ENCODE peak calls at places on chromosomes 2 and 18, in six cellular contexts. O, A, Z, S, N and W are unnamed samples.

GRCh38 chr2:102147935-102148334 is 5.4 kb downstream of the IL1R1 start:
- DNase-seq in S (no peak), O (no peak), Z (peak), N (no peak), A (no peak), W (no peak)

GRCh38 chr2:42775186-42775585 is 11.3 kb upstream of the OXER1 start:
- DNase-seq in N (no peak), A (no peak), Z (no peak), S (no peak), O (no peak), W (no peak)

GRCh38 chr2:189370719-189371118 is 70.6 kb upstream of the WDR75 start:
- DNase-seq in N (no peak), Z (peak), A (no peak), S (no peak), O (no peak), W (no peak)

GRCh38 chr2:207154556-207155179 is 11.1 kb downstream of the KLF7 start:
- DNase-seq in N (no peak), Z (no peak), O (no peak), S (no peak), A (no peak), W (no peak)

GRCh38 chr2:174580951-174581350 is 16.7 kb downstream of the WIPF1 start:
- DNase-seq in Z (no peak), N (no peak), A (no peak), O (no peak), S (no peak), W (no peak)

GRCh38 chr18:37161491-37161890 is 332.6 kb downstream of the KIAA1328 start:
- DNase-seq in O (no peak), A (no peak), Z (no peak), S (no peak), N (no peak), W (peak)

GRCh38 chr2:233139875-233140585 is 79.9 kb downstream of the INPP5D start:
- DNase-seq in N (no peak), S (no peak), A (no peak), Z (no peak), O (no peak), W (no peak)

GRCh38 chr2:136005462-136006205 is 20.2 kb upstream of the DARS1 start:
- DNase-seq in Z (no peak), S (no peak), N (no peak), O (no peak), A (no peak), W (no peak)

GRCh38 chr2:137838255-137839092 is 125.8 kb upstream of the HNMT start:
- DNase-seq in Z (peak), A (peak), N (no peak), O (peak), S (no peak), W (no peak)

GRCh38 chr2:222218786-222219185 is 80.0 kb downstream of the PAX3 start:
- DNase-seq in Z (no peak), A (no peak), O (no peak), S (no peak), N (no peak), W (no peak)

GRCh38 chr2:186544255-186544675 is 45.6 kb upstream of the ITGAV start:
- DNase-seq in O (peak), N (peak), Z (peak), A (peak), S (no peak), W (peak)

GRCh38 chr2:18910843-18911242 is 321.5 kb upstream of the NT5C1B start:
- DNase-seq in N (no peak), O (no peak), Z (peak), S (no peak), A (no peak), W (peak)

GRCh38 chr2:192978317-192978874 is 783.7 kb upstream of the TMEFF2 start:
- DNase-seq in N (no peak), Z (no peak), A (no peak), O (no peak), S (no peak), W (no peak)

GRCh38 chr2:65656152-65656718 is 223.8 kb upstream of the SPRED2 start:
- DNase-seq in O (no peak), Z (no peak), N (no peak), A (no peak), S (no peak), W (no peak)

GRCh38 chr2:72796766-72797165 is 29.1 kb downstream of the EXOC6B start:
- DNase-seq in Z (no peak), N (no peak), O (no peak), S (no peak), A (no peak), W (no peak)

GRCh38 chr18:39911716-39912115 is 2043.3 kb upstream of the PIK3C3 start:
- DNase-seq in A (no peak), Z (no peak), S (no peak), O (no peak), N (no peak), W (peak)

GRCh38 chr2:188412190-188412589 is 120.5 kb downstream of the GULP1 start:
- DNase-seq in O (no peak), N (no peak), S (no peak), A (no peak), Z (no peak), W (no peak)

GRCh38 chr2:226184940-226185575 is 614.6 kb downstream of the IRS1 start:
- DNase-seq in A (no peak), N (no peak), O (peak), S (no peak), Z (peak), W (no peak)

GRCh38 chr18:29271496-29271895 is 1094.6 kb upstream of the CDH2 start:
- DNase-seq in Z (peak), A (no peak), S (no peak), N (no peak), O (no peak), W (no peak)

GRCh38 chr2:182259629-182260150 is 167.1 kb downstream of the PDE1A start:
- DNase-seq in S (no peak), N (no peak), A (no peak), Z (peak), O (no peak), W (no peak)

GRCh38 chr2:33589444-33589843 is 9.7 kb downstream of the FAM98A start:
- DNase-seq in A (no peak), N (no peak), S (no peak), O (no peak), Z (no peak), W (no peak)

GRCh38 chr2:196160101-196160500 is 11.3 kb downstream of the STK17B start:
- DNase-seq in N (peak), A (peak), S (no peak), Z (peak), O (peak), W (peak)

GRCh38 chr2:25856377-25856776 is 21.9 kb downstream of the ASXL2 start:
- DNase-seq in Z (no peak), N (no peak), O (no peak), A (no peak), S (no peak), W (no peak)

GRCh38 chr18:67215686-67216085 is 300.8 kb downstream of the DSEL start:
- DNase-seq in O (no peak), N (no peak), S (no peak), A (no peak), Z (no peak), W (no peak)

GRCh38 chr18:32289480-32290075 is 99.7 kb downstream of the MEP1B start:
- DNase-seq in O (peak), S (no peak), N (peak), Z (peak), A (peak), W (no peak)

GRCh38 chr18:12857215-12857924 is 26.7 kb downstream of the PTPN2 start:
- DNase-seq in S (no peak), A (no peak), N (no peak), O (no peak), Z (no peak), W (no peak)

GRCh38 chr2:24594283-24594682 is 103.2 kb downstream of the NCOA1 start:
- DNase-seq in A (no peak), S (no peak), Z (no peak), O (no peak), N (no peak), W (no peak)

GRCh38 chr2:234444888-234445287 is 52.0 kb downstream of the ARL4C start:
- DNase-seq in A (no peak), Z (peak), O (peak), S (no peak), N (no peak), W (peak)

GRCh38 chr2:28487258-28487657 is 8.6 kb upstream of the PLB1 start:
- DNase-seq in A (no peak), S (no peak), O (no peak), N (no peak), Z (no peak), W (no peak)

GRCh38 chr18:41858761-41859555 is 96.1 kb upstream of the PIK3C3 start:
- DNase-seq in S (no peak), Z (no peak), O (no peak), A (no peak), N (no peak), W (no peak)

GRCh38 chr2:109148991-109149645 is 20.1 kb downstream of the SH3RF3 start:
- DNase-seq in A (no peak), Z (no peak), S (no peak), O (no peak), N (no peak), W (no peak)

GRCh38 chr2:168534926-168535325 is 78.9 kb downstream of the CERS6 start:
- DNase-seq in S (no peak), A (no peak), N (no peak), O (no peak), Z (no peak), W (no peak)

GRCh38 chr2:43943809-43944452 is 51.9 kb downstream of the LRPPRC start:
- DNase-seq in A (no peak), O (no peak), S (no peak), N (no peak), Z (no peak), W (no peak)

GRCh38 chr2:31877008-31877407 is 133.8 kb downstream of the MEMO1 start:
- DNase-seq in A (peak), S (no peak), N (no peak), O (no peak), Z (peak), W (no peak)

GRCh38 chr18:7000484-7001096 is 117.0 kb downstream of the LAMA1 start:
- DNase-seq in O (no peak), A (peak), Z (peak), S (no peak), N (peak), W (no peak)

GRCh38 chr2:109701362-109701761 is 87.2 kb downstream of the SOWAHC start:
- DNase-seq in Z (no peak), S (no peak), A (no peak), N (no peak), O (no peak), W (no peak)

GRCh38 chr18:24972577-24972976 is 379.4 kb downstream of the ZNF521 start:
- DNase-seq in S (no peak), A (no peak), O (no peak), Z (no peak), N (no peak), W (no peak)

DNA sequence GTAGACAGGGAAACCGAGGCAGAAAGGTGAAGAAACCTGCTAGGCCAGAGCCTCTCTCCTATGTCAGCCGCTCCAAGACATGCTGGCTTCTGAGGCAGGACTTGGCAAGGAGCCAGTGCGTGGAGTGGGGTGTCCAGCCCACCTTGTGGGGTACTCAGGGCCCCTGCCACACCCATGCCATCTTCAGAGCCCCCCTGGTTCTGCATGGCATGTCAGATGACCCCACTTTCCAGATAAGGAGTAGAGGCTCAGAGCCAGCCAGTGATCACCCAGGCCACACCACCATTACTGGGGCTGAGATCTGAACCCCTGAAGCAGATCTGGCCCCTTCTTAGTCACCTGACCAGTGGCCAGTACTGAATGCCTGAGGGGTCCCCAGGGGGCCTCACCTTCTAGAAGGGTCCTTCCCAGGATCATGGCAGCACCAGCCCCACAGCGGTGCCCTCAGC is 14.7 kb downstream of the CROCC2 start:
- DNase-seq in N (no peak), O (no peak), S (peak), Z (no peak), A (peak), W (no peak)
- H3K27ac ChIP-seq in N (no peak), O (peak), S (no peak), Z (peak), A (no peak), W (no peak)

GRCh38 chr2:237895544-237896506 is 36.4 kb downstream of the RAMP1 start:
- DNase-seq in A (peak), Z (no peak), O (no peak), N (peak), S (peak), W (no peak)
- H3K27ac ChIP-seq in A (no peak), Z (no peak), O (peak), N (peak), S (peak), W (peak)

GRCh38 chr2:86136141-86136540 is 30.1 kb downstream of the PTCD3 start:
- DNase-seq in S (no peak), N (no peak), Z (no peak), A (no peak), O (no peak), W (no peak)
- H3K27ac ChIP-seq in S (peak), N (no peak), Z (no peak), A (no peak), O (no peak), W (no peak)

GRCh38 chr2:50535971-50536759 is 495.8 kb downstream of the NRXN1 start:
- DNase-seq in N (no peak), Z (peak), S (no peak), O (no peak), A (peak), W (no peak)
- H3K27ac ChIP-seq in N (no peak), Z (no peak), S (no peak), O (no peak), A (no peak), W (no peak)

DNA sequence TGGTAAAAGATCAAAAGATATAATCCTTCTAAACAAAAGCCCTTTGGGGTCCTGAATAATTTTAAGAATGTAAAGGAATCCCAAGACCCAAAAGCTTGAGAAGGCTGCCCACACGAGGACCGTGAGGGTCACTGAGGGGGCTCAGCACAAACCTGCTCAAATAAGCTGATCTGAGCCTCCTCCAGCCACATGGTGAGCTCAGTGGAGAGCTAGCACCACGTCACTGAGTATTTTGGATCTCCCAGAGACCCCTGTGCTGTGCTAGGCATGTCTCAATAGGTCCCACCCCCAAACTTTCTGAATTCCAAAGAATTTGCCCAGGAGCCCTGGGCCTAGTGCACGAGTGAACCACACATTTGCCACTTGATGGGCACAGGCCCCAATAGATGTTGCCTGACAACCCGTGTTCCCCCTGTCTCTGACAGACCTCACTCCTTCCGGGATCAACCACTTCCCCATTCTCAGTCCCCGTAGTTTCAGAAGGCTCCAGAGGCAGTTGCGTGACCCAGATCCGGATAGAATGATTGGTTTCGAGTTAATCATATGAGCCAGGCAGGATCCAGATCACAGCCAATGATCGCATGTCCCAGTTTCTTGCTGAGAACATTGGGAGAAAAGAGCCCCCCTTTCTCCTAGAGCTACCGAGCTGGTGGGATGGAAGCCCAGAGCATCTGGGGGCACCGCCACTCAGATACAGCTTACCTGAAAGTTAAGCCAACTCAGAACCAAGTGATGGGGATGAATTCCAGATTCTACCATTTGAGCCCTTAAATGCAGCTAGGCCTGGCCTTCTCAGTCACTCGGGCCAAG is 203.8 kb downstream of the TNS1 start:
- DNase-seq in S (no peak), O (no peak), Z (no peak), N (no peak), A (no peak), W (no peak)
- H3K27ac ChIP-seq in S (no peak), O (no peak), Z (no peak), N (peak), A (no peak), W (no peak)

DNA sequence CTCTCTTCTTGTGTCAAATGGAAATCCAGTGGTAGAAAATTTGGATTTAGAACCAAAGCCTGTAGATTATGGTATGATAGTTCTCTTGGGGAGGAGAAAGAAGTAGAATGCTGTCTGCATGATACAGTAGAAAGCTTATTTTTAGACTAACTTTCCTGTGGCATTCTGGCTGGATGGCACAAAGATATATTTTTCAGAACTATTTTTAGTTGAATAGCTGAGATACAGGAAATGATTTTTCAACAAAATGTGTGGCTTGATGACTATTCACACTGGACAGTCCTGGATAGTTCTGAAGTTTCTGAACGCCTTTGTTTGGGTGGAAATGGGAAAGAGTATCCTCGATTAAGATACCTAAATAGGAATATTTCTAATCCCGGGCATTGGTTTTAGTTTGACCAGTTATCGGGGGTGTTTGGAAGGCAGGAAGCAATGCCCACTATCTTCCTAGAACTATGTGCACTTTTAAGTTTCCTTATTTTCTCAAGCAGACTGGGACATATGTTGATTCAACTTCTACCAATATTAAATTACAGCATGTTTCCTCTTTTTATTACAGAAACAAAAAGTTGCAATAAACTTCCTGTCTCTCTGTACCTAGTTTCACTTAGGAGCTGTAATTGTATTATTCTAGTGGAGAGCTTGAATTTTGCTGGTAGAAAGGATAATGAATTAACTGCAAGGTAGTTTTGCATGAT is 32.1 kb downstream of the GDF7 start:
- DNase-seq in N (no peak), S (no peak), O (no peak), Z (no peak), A (no peak), W (no peak)
- H3K27ac ChIP-seq in N (no peak), S (no peak), O (no peak), Z (no peak), A (no peak), W (no peak)

GRCh38 chr18:2568129-2568528 is 3.2 kb downstream of the METTL4 start:
- DNase-seq in Z (no peak), N (no peak), A (no peak), O (no peak), S (no peak), W (no peak)

GRCh38 chr18:2570772-2571199 is 519 bp downstream of the METTL4 start:
- DNase-seq in O (peak), N (peak), Z (peak), S (peak), A (peak), W (no peak)

GRCh38 chr18:2568605-2569004 is 2.7 kb downstream of the METTL4 start:
- DNase-seq in O (no peak), S (no peak), N (no peak), Z (no peak), A (no peak), W (no peak)

GRCh38 chr18:2571200-2572143 is at the start of the genes METTL4 and NDC80:
- DNase-seq in N (peak), Z (peak), A (peak), S (peak), O (peak), W (peak)

DNA sequence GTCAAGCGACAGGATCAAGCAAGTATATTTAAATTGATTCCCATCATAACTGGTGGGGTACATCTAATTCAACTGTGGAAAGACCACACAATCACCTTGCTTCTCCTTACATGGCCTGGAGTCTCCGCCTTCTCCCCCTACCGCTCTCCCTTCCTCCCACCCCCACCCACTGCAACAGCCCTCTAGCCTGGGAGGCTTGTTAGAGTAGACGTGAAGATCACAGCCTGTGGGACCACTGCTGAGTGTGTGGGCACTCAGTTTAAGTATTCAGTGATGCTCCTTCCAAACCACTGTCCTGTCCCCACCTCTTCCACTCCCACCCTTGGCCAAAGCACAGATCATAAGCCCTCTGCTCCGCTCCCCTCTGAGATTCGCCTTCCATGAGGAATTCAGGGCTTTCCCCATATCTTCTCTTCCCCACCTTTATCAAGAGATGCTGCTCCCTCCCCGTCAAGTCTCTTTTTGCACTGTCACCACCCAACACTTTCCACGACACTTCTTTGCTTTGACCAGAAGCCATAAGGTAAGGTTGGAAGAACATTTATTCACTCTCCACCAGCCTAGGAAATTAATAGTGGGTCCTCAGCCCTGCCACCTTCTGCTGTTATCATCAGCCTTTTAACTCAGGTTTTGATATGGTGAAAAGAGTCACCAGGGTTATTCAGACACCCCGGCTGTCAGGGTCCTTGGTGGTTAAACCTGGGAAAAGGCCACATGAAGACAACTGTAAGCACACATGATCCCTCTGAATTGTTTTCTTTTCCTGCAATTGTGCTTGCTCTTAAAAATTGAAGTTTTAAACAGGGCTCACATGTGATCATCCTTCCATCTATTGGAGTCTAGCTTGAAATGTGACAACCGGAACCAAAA is 1.7 kb downstream of the METTL4 start:
- DNase-seq in A (no peak), N (no peak), O (no peak), S (no peak), Z (no peak), W (no peak)
- H3K27ac ChIP-seq in A (peak), N (no peak), O (no peak), S (no peak), Z (no peak), W (no peak)

DNA sequence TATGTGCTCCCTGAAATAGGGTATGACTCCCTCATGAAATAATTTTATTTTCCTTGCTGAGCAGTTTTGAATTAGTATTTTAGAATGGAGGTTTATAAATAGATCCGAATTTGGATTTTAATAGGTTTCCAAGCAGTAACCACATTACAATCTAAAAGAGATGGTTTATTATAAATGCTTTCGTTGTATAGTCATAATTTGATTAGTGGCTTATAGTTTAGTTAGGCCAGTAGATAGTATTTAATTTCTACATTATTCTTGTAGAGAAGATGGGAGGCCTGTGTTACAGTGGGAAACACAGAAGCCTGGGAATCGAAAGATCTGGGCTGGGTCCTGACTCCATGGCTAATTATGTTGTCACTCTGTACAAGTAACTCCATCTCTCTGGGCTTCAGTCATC is 6.7 kb downstream of the CAB39 start:
- DNase-seq in S (no peak), Z (no peak), A (no peak), N (no peak), O (no peak), W (no peak)
- H3K27ac ChIP-seq in S (no peak), Z (no peak), A (no peak), N (no peak), O (no peak), W (no peak)